ENCODE peak calls at places on chromosomes 4 and X, in eight cellular contexts. S is osteocyte, A is GM20000, Z is endothelial cell, K is AG04450, L is lower lobe of right lung, M is cardiac fibroblast, U is ascending aorta. E is an unnamed sample.

GRCh38 chr4:1318488-1319213 is 28.4 kb upstream of the UVSSA start:
- DNase-seq in A (no peak), L (peak), U (no peak), Z (peak), M (no peak), K (no peak), S (no peak), E (no peak)

GRCh38 chrX:48003367-48003757 is 427 bp downstream of the ZNF182 start:
- DNase-seq in M (no peak), K (no peak), A (no peak), U (no peak), Z (no peak), L (no peak), S (no peak), E (no peak)

GRCh38 chrX:153776611-153777045 is 4.2 kb upstream of the SRPK3 start:
- DNase-seq in U (no peak), Z (no peak), K (no peak), S (no peak), M (no peak), L (no peak), A (no peak), E (no peak)

GRCh38 chr4:130336585-130337217 is 1240.7 kb downstream of the C4orf33 start:
- DNase-seq in L (no peak), M (peak), Z (no peak), A (peak), S (no peak), K (no peak), U (no peak), E (peak)

GRCh38 chr4:26343041-26343403 is 22.2 kb downstream of the RBPJ start:
- DNase-seq in K (no peak), A (no peak), Z (no peak), U (no peak), M (no peak), S (no peak), L (no peak), E (peak)

GRCh38 chr4:26474551-26474950 is 15.7 kb downstream of the CCKAR start:
- DNase-seq in A (no peak), L (no peak), M (no peak), Z (no peak), U (no peak), S (no peak), K (no peak), E (no peak)

GRCh38 chrX:3371163-3371562 is 24.7 kb upstream of the MXRA5 start:
- DNase-seq in S (no peak), L (no peak), Z (no peak), A (no peak), K (no peak), M (no peak), U (no peak), E (no peak)

GRCh38 chrX:133171962-133172708 is 46.0 kb downstream of the TFDP3 start:
- DNase-seq in L (no peak), A (peak), S (no peak), U (no peak), Z (no peak), K (no peak), M (peak), E (no peak)

GRCh38 chrX:25131055-25131454 is 115.3 kb upstream of the ARX start:
- DNase-seq in U (no peak), S (no peak), L (no peak), M (no peak), Z (no peak), A (no peak), K (no peak), E (no peak)

GRCh38 chr4:53640576-53641459 is 49.5 kb upstream of the LNX1 start:
- DNase-seq in M (peak), L (peak), K (no peak), A (peak), S (no peak), Z (no peak), U (no peak), E (no peak)

GRCh38 chr4:1521821-1522361 is 115.6 kb upstream of the NKX1-1 start:
- DNase-seq in A (no peak), M (no peak), L (peak), Z (no peak), K (no peak), S (no peak), U (no peak), E (no peak)

GRCh38 chrX:122565952-122566351 is 618.1 kb upstream of the GRIA3 start:
- DNase-seq in L (no peak), M (peak), U (no peak), A (no peak), Z (no peak), K (peak), S (no peak), E (peak)

GRCh38 chr4:16418814-16419213 is 192.5 kb upstream of the TAPT1 start:
- DNase-seq in S (no peak), L (no peak), K (no peak), M (peak), Z (no peak), U (no peak), A (no peak), E (peak)

GRCh38 chrX:72309297-72310071 is 3.8 kb upstream of the CITED1 start:
- DNase-seq in L (no peak), Z (no peak), M (no peak), K (no peak), A (no peak), U (no peak), S (no peak), E (no peak)

GRCh38 chrX:129791961-129792570 is 12.3 kb downstream of the SASH3 start:
- DNase-seq in U (no peak), M (no peak), A (no peak), L (no peak), Z (no peak), S (no peak), K (no peak), E (no peak)

GRCh38 chrX:136130931-136131843 is 16.1 kb upstream of the FHL1 start:
- DNase-seq in A (no peak), L (no peak), U (no peak), Z (no peak), S (no peak), M (peak), K (peak), E (peak)

GRCh38 chr4:141028024-141028529 is 105.2 kb downstream of the RNF150 start:
- DNase-seq in U (no peak), K (no peak), A (no peak), Z (no peak), M (peak), L (no peak), S (no peak), E (peak)

GRCh38 chr4:6633091-6633906 is 7.2 kb upstream of the MRFAP1 start:
- DNase-seq in S (no peak), K (no peak), Z (no peak), L (no peak), U (no peak), A (no peak), M (peak), E (no peak)

GRCh38 chrX:30147996-30148643 is 67.2 kb upstream of the MAGEB2 start:
- DNase-seq in Z (no peak), M (no peak), A (no peak), K (no peak), U (no peak), S (no peak), L (no peak), E (no peak)

GRCh38 chrX:30219372-30219771 is 4.0 kb downstream of the MAGEB2 start:
- DNase-seq in M (no peak), S (no peak), L (no peak), A (no peak), U (no peak), K (no peak), Z (no peak), E (no peak)

GRCh38 chrX:44828008-44828605 is 15.7 kb upstream of the DUSP21 start:
- DNase-seq in S (no peak), L (no peak), K (peak), M (peak), A (no peak), U (no peak), Z (no peak), E (peak)

GRCh38 chrX:30906726-30907125 is 17.7 kb upstream of the TAB3 start:
- DNase-seq in S (no peak), U (no peak), L (no peak), Z (no peak), K (no peak), M (peak), A (no peak), E (peak)

GRCh38 chrX:21837056-21837455 is 2.4 kb upstream of the MBTPS2 start:
- DNase-seq in K (no peak), L (no peak), M (peak), S (no peak), U (no peak), Z (no peak), A (no peak), E (no peak)
- TF ChIP-seq CTCF in K (no peak), L (no peak), M (no peak), S (no peak), U (no peak), Z (no peak), A (no peak), E (no peak)

GRCh38 chrX:67777148-67777547 is 233.3 kb downstream of the AR start:
- DNase-seq in U (no peak), L (no peak), A (no peak), Z (no peak), M (no peak), S (no peak), K (no peak), E (no peak)

GRCh38 chrX:67780694-67781109 is 236.9 kb downstream of the AR start:
- DNase-seq in U (peak), Z (no peak), S (peak), M (peak), A (no peak), K (peak), L (peak), E (peak)

GRCh38 chrX:67779099-67779498 is 235.3 kb downstream of the AR start:
- DNase-seq in U (no peak), Z (no peak), M (no peak), S (no peak), K (no peak), L (peak), A (no peak), E (no peak)

GRCh38 chrX:67784712-67785111 is 240.9 kb downstream of the AR start:
- DNase-seq in M (no peak), A (no peak), K (no peak), Z (no peak), L (no peak), S (no peak), U (no peak), E (no peak)

DNA sequence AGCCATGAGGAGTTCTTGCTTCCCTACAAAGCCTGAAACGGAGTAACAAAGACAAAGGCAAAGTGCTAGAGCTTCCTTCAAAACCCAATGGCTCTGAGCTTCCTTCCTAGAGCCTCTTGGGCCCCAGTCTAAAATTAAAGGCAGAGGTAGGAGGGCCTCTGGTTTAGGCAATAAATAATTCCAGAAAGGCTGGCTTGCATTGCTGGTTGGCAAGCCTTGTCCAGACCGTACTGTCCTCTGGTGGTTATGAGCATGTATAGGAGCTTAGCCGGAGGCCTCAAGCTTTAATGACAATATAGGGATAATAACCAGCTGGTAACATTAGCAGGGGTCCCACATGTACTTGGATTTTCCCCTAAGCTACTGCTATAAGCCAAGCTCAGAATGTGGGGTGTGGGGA is 237.3 kb downstream of the AR start:
- DNase-seq in U (no peak), L (no peak), S (no peak), M (no peak), K (no peak), A (no peak), Z (no peak), E (peak)
- TF ChIP-seq CTCF in U (no peak), L (peak), S (peak), M (peak), K (peak), A (no peak), Z (no peak), E (peak)

DNA sequence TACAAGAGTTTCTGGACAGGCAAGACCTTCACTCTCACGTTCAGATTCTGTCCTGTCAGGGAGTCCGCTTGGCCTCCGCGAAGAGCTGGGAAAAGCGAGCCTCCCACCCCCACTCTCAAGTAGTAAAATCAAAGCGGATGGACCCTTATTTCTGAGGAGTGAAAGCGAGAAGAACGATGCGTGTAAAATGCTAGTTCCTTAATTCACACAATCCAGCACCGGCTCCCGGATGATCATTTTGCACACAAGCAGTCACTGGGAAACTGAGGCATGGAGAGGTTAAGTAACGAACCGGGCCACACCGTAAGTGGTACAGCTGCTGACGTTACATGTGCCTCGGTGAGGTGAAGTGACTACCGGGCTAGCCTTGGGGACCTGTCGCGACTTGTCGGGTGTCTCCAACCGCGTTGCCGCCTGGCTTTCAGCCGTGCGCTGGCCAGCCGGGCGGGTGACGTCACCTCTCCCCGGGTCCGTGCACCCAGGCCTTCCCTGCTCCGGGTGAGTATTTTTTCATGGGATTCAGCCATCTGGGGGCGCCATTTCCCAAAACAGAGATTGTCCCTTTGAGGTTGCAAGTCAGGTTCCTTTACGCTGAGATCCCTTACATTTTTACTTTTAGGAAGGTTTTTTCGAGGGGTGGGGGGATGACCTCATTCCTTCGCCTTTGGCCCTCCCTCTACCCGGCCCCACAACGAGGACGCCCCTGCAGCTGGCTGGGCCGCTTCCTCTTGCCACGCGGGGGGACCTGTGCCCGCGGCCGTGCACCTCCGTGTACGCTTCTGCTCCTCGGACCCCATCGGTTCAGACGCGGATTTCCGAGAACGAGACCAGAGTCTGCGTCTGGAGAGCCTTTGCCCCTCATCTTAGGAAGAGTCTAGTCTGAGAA is 3.4 kb upstream of the SFRP2 start:
- DNase-seq in K (no peak), U (no peak), M (peak), Z (peak), A (no peak), S (no peak), L (peak), E (no peak)
- TF ChIP-seq CTCF in K (no peak), U (no peak), M (peak), Z (peak), A (no peak), S (no peak), L (peak), E (peak)

DNA sequence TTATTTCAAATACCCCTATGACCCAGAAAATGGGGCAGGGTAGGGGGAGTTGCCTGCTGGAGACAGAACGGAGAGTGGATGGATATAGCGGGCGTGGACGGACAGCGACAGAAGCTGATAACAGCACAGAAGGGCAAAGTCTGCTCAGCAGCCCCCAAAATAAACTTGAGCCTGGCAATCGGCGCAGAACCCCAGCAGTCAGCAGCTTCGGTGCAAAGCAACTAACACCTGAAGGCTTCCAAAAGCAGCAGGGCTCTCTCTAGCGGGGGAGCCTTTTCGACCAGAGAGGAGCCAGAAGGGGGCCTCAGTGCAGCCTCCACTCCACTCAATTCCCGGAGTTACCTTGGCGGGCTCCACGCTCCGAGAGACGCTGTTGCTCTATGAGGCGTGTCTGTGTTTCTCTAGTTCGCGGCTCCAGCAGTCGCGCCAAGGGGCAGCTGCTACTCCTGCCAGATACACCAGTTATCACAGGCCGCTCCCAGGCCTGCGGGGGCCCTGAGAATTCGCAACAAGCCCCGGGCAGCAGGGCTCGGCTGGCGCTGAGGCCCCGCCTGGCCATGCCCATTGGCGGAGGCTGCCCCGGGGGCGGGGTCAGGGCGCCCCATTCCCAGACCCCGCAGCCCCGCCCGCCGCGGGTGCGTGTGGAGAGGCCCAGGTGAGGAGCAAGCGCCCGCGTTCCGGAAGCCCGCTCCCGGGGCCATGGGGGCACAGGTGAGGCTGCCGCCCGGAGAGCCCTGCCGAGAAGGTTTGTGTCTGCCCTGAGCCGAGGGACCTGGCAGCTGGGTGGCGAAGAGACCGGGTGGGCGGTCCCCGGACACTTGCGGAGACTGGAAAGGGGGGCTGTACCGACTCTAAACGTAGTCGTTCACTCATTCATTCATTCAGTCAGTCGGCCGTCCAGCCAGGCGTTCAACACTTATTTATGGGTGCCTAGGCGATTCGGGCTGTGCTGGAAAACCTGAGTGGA is at the start of the genes CNGA1 and NIPAL1:
- DNase-seq in S (peak), Z (peak), K (no peak), U (no peak), A (peak), L (peak), M (peak), E (peak)
- TF ChIP-seq CTCF in S (peak), Z (no peak), K (peak), U (no peak), A (peak), L (peak), M (peak), E (peak)

E was measured in HFFc6.